ENCODE peak calls at places on chromosome 16, in eight cellular contexts. O is IMR-90, U is A549, X is cardiac muscle cell, C is left ventricle myocardium inferior, V is spleen, D is GM23338, J is PC-9. T is an unnamed sample.

GRCh38 chr16:88084881-88085280 is 133.6 kb downstream of the BANP start:
- DNase-seq in X (no peak), O (peak), V (no peak), U (no peak), J (no peak), D (no peak), C (no peak), T (peak)

GRCh38 chr16:73068546-73069401 is 20.8 kb upstream of the ZFHX3 start:
- DNase-seq in J (peak), D (no peak), X (peak), C (peak), O (peak), V (no peak), U (peak), T (peak)

GRCh38 chr16:15523092-15523541 is 88.7 kb downstream of the BMERB1 start:
- DNase-seq in O (no peak), X (no peak), J (no peak), V (no peak), D (no peak), U (peak), C (peak), T (no peak)

GRCh38 chr16:1097156-1097555 is 1.1 kb upstream of the C1QTNF8 start:
- DNase-seq in O (no peak), J (no peak), X (no peak), U (no peak), D (no peak), V (no peak), C (no peak), T (no peak)

GRCh38 chr16:23435500-23435899 is 17.5 kb downstream of the COG7 start:
- DNase-seq in V (peak), O (peak), X (peak), C (peak), J (peak), D (peak), U (peak), T (peak)

GRCh38 chr16:3643095-3643730 is 11.3 kb upstream of the DNASE1 start:
- DNase-seq in O (no peak), D (no peak), J (no peak), C (no peak), V (peak), U (no peak), X (no peak), T (no peak)

GRCh38 chr16:88977028-88977844 is at the start of gene CBFA2T3:
- DNase-seq in J (peak), V (peak), D (no peak), X (no peak), C (peak), U (no peak), O (no peak), T (no peak)

GRCh38 chr16:88315543-88316105 is 67.1 kb upstream of the ZNF469 start:
- DNase-seq in V (peak), D (no peak), J (peak), C (peak), X (no peak), O (peak), U (peak), T (no peak)

GRCh38 chr16:27691717-27692116 is 141.8 kb downstream of the KATNIP start:
- DNase-seq in C (no peak), D (no peak), J (no peak), V (no peak), X (no peak), U (no peak), O (no peak), T (no peak)

GRCh38 chr16:66344533-66345145 is 21.9 kb upstream of the CDH5 start:
- DNase-seq in V (peak), O (peak), X (peak), J (peak), U (peak), D (peak), C (no peak), T (no peak)

GRCh38 chr16:57544129-57544653 is 1.7 kb downstream of the ADGRG5 start:
- DNase-seq in V (peak), X (no peak), O (no peak), U (no peak), J (no peak), D (no peak), C (no peak), T (no peak)

GRCh38 chr16:81541314-81541713 is 96.7 kb downstream of the CMIP start:
- DNase-seq in D (no peak), U (no peak), J (no peak), C (no peak), X (no peak), V (no peak), O (no peak), T (no peak)

GRCh38 chr16:959232-960040 is 11.3 kb downstream of the LMF1 start:
- DNase-seq in C (no peak), V (no peak), O (no peak), J (no peak), X (no peak), D (no peak), U (no peak), T (no peak)

GRCh38 chr16:1414532-1415265 is at the start of gene UNKL:
- DNase-seq in V (peak), J (no peak), D (peak), O (peak), U (peak), C (peak), X (peak), T (no peak)

GRCh38 chr16:67910162-67910561 is 17.1 kb downstream of the PSKH1 start:
- DNase-seq in O (peak), C (no peak), U (no peak), X (no peak), D (no peak), J (no peak), V (no peak), T (no peak)
- TF ChIP-seq CTCF in O (no peak), C (no peak), U (no peak), X (no peak), D (no peak), J (no peak), V (no peak), T (no peak)

GRCh38 chr16:17027488-17028129 is 443.2 kb downstream of the XYLT1 start:
- DNase-seq in J (no peak), V (no peak), X (no peak), U (no peak), O (no peak), D (no peak), C (no peak), T (no peak)
- H3K4me3 ChIP-seq in J (no peak), V (no peak), X (no peak), U (no peak), O (no peak), D (no peak), C (no peak), T (no peak)

GRCh38 chr16:71647391-71647790 is 21.4 kb downstream of the MARVELD3 start:
- DNase-seq in D (no peak), O (no peak), J (no peak), X (no peak), U (no peak), C (no peak), V (no peak), T (no peak)
- TF ChIP-seq CTCF in D (no peak), O (no peak), J (no peak), X (no peak), U (no peak), C (no peak), V (no peak), T (no peak)

GRCh38 chr16:11670171-11671131 is 2.2 kb downstream of the SNN start:
- DNase-seq in U (no peak), X (no peak), V (peak), O (no peak), C (no peak), D (no peak), J (no peak), T (no peak)
- H3K4me3 ChIP-seq in U (no peak), X (no peak), V (peak), O (no peak), C (peak), D (peak), J (no peak), T (no peak)

GRCh38 chr16:29729116-29729521 is 16.7 kb downstream of the C16orf54 start:
- DNase-seq in D (peak), V (no peak), U (peak), X (peak), O (peak), C (no peak), J (peak), T (no peak)
- TF ChIP-seq CTCF in D (peak), V (peak), U (peak), X (peak), O (peak), C (peak), J (peak), T (peak)

DNA sequence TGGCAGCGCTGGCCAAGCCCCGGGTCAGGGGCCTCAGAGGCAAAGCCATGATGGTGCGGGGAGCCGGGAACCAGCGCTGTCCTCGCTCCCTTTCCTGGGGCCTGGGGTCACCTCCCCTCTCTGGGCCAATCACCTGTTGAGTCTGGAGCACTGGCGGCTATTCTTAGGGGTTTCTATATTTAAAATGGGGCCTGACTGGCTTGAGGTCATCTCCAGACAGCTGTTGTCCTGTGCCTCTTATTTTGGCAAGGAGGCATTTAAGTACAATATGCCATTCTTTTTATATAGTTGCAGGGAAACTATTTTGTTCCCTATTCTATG is at the start of gene COX6A2:
- DNase-seq in X (peak), U (no peak), J (no peak), O (no peak), C (peak), V (no peak), D (peak), T (no peak)
- H3K4me3 ChIP-seq in X (no peak), U (no peak), J (no peak), O (peak), C (peak), V (peak), D (peak), T (no peak)

GRCh38 chr16:29891525-29892457 is 7.6 kb downstream of the SEZ6L2 start:
- DNase-seq in V (no peak), C (no peak), U (no peak), O (no peak), J (no peak), D (no peak), X (no peak), T (no peak)
- TF ChIP-seq CTCF in V (no peak), C (no peak), U (no peak), O (no peak), J (no peak), D (no peak), X (no peak), T (no peak)

DNA sequence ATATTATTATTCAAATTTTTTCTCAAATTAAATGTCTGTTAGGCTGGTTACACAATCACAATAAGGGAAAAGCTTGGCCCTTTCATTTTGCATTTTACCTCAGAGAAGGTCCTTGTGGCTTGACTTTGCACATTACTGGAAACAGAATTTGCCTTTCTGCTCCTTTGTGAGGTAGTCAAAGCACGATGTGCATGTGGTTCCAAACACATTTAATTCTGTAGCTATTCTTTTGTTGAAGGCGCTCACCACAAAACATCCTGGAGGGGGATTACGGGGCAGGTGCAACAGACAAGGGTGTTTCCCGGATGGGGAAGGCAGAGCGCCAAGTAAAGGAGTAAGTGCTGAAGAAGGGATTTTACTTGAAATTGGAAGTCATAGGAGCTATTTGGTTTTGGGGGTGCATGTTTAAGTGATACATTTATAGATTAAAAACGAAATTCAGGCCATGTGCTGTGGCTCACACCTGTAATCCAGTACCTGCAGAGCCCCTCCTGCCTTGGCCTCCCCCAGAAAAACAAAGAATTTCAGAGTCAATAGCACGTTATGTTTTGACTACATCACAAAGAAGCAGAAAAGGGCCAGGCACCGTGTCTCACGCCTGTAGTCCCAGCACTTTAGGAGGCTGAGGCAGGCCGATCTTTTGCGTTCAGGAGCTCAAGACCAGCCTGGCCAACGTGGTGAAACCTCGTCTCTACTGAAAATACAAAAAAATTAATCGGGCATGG is 31.2 kb upstream of the TENT4B start:
- DNase-seq in X (no peak), U (no peak), D (peak), V (no peak), C (no peak), J (no peak), O (no peak), T (no peak)
- H3K4me3 ChIP-seq in X (no peak), U (no peak), D (no peak), V (no peak), C (no peak), J (no peak), O (no peak), T (no peak)

T was measured in retinal pigment epithelial cell.